ENCODE peak calls at places on chromosomes 7 and 10, in five cellular contexts. B is A549, T is K562, S is HepG2, N is H1. E is an unnamed sample.

GRCh38 chr10:11443468-11444147 is 167.8 kb downstream of the USP6NL start:
- DNase-seq in T (peak; percentile 25), N (peak; percentile 40), S (no peak), B (no peak), E (no peak)

GRCh38 chr10:130824230-130825014 is 487.1 kb downstream of the TCERG1L start:
- DNase-seq in S (no peak), B (no peak), T (no peak), N (no peak), E (no peak)

GRCh38 chr7:2640858-2641257 is 9.1 kb downstream of the TTYH3 start:
- DNase-seq in B (no peak), T (no peak), N (peak; percentile 64), S (no peak), E (no peak)

GRCh38 chr10:129954916-129955315 is 9.2 kb downstream of the EBF3 start:
- DNase-seq in S (no peak), T (no peak), B (no peak), N (no peak), E (no peak)

GRCh38 chr7:35905555-35905954 is 104.7 kb downstream of the SEPTIN7 start:
- DNase-seq in N (no peak), B (no peak), T (no peak), S (no peak), E (no peak)

GRCh38 chr7:25431956-25432355 is 203.7 kb upstream of the NPVF start:
- DNase-seq in T (no peak), B (no peak), N (no peak), S (no peak), E (no peak)

GRCh38 chr7:139603896-139604295 is 80.4 kb downstream of the CLEC2L start:
- DNase-seq in B (no peak), N (no peak), S (no peak), T (no peak), E (no peak)

GRCh38 chr10:127458171-127458810 is 90.8 kb upstream of the NPS start:
- DNase-seq in B (no peak), S (no peak), N (no peak), T (no peak), E (no peak)

GRCh38 chr10:99329238-99329890 is at the start of gene CNNM1:
- DNase-seq in B (peak; percentile 77), T (no peak), S (no peak), N (peak; percentile 74), E (no peak)

GRCh38 chr7:102991540-102992214 is 78.9 kb downstream of the LRRC17 start:
- DNase-seq in T (peak; percentile 84), S (peak; percentile 71), N (no peak), B (peak; percentile 92), E (no peak)

GRCh38 chr7:104272767-104273384 is 55.5 kb upstream of the LHFPL3 start:
- DNase-seq in N (no peak), T (no peak), B (peak; percentile 41), S (peak; percentile 36), E (no peak)

GRCh38 chr7:43880596-43880995 is 11.3 kb upstream of the MRPS24 start:
- DNase-seq in N (no peak), T (no peak), S (no peak), B (no peak), E (no peak)

DNA sequence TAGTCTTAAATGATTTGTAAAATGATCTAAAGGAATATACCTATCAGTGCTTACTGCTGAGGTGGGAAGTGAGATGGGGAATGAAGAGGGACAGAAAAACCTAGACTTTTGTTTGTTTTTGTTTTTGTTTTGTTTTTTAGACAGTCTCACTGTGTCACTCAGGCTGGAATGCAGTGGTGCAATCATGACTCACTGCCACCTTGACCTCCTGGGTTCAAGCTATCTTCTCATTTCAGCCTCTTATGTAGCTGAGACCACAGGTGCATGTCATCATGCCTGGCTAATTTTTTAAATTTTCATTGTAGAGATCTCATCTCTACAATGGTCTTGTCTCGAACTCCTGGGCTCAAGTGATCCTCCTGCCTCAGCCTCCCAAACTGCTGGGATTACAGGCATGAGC is 116.4 kb upstream of the SEM1 start:
- DNase-seq in T (no peak), S (peak; percentile 19), N (no peak), B (no peak), E (no peak)
- TF ChIP-seq HDAC2 in T (no peak), S (no peak), N (no peak), B (no peak), E (no peak)

GRCh38 chr7:112763996-112764395 is 26.2 kb downstream of the TMEM168 start:
- DNase-seq in S (no peak), T (no peak), B (no peak), N (no peak), E (no peak)

GRCh38 chr7:112757337-112757736 is 32.9 kb downstream of the TMEM168 start:
- DNase-seq in N (no peak), B (no peak), S (no peak), T (no peak), E (no peak)

GRCh38 chr7:112765105-112765504 is 25.1 kb downstream of the TMEM168 start:
- DNase-seq in S (no peak), B (no peak), N (no peak), T (no peak), E (no peak)

GRCh38 chr7:112763298-112763697 is 26.9 kb downstream of the TMEM168 start:
- DNase-seq in T (no peak), B (no peak), N (no peak), S (no peak), E (no peak)

GRCh38 chr7:112759905-112760304 is 30.3 kb downstream of the TMEM168 start:
- DNase-seq in T (no peak), N (no peak), B (no peak), S (no peak), E (no peak)
- TF ChIP-seq HDAC2 in T (no peak), N (no peak), B (no peak), S (no peak), E (no peak)

GRCh38 chr7:69682518-69682917 is 84.2 kb downstream of the AUTS2 start:
- DNase-seq in S (no peak), T (no peak), N (no peak), B (no peak), E (no peak)
- TF ChIP-seq HDAC2 in S (no peak), T (no peak), N (no peak), B (no peak), E (no peak)

DNA sequence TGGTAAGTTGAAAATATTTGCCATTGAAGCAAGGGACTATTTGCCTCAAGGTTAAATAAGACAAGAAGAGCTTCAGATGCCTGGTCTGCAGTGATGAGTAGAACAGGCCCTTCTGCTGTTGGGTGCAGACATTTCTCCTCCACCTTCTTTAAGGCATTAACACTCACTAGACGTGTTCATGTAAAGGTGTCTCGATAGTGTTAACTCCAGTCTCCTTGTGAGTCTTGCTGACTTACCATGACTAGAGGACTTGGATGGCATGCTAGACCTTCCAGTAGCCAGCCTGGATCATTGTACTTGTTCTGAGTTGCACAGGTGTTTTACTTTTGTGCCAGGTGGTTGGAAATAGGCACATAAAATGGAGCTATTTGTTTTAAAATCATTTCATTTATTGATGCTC is 15.4 kb upstream of the AKR1C3 start:
- DNase-seq in T (peak; percentile 70), B (peak; percentile 87), S (no peak), N (no peak), E (no peak)
- TF ChIP-seq HDAC2 in T (peak; percentile 50), B (no peak), S (no peak), N (no peak), E (no peak)

GRCh38 chr7:137302075-137302474 is 41.5 kb downstream of the PTN start:
- DNase-seq in N (no peak), B (no peak), S (no peak), T (no peak), E (no peak)

GRCh38 chr7:137297551-137298463 is 45.7 kb downstream of the PTN start:
- DNase-seq in T (no peak), B (no peak), N (no peak), S (no peak), E (no peak)

GRCh38 chr7:137295925-137296324 is 47.6 kb downstream of the PTN start:
- DNase-seq in N (no peak), T (no peak), B (no peak), S (no peak), E (no peak)

GRCh38 chr7:137298464-137298794 is 45.1 kb downstream of the PTN start:
- DNase-seq in T (no peak), B (no peak), N (no peak), S (no peak), E (no peak)

GRCh38 chr7:137296551-137296950 is 47.0 kb downstream of the PTN start:
- DNase-seq in S (no peak), B (no peak), N (no peak), T (no peak), E (no peak)
- TF ChIP-seq HDAC2 in S (no peak), B (no peak), N (no peak), T (no peak), E (no peak)

GRCh38 chr10:102651455-102652169 is 7.3 kb downstream of the TRIM8 start:
- DNase-seq in S (no peak), B (no peak), T (no peak), N (no peak), E (no peak)
- TF ChIP-seq HDAC2 in S (no peak), B (no peak), T (no peak), N (no peak), E (no peak)

DNA sequence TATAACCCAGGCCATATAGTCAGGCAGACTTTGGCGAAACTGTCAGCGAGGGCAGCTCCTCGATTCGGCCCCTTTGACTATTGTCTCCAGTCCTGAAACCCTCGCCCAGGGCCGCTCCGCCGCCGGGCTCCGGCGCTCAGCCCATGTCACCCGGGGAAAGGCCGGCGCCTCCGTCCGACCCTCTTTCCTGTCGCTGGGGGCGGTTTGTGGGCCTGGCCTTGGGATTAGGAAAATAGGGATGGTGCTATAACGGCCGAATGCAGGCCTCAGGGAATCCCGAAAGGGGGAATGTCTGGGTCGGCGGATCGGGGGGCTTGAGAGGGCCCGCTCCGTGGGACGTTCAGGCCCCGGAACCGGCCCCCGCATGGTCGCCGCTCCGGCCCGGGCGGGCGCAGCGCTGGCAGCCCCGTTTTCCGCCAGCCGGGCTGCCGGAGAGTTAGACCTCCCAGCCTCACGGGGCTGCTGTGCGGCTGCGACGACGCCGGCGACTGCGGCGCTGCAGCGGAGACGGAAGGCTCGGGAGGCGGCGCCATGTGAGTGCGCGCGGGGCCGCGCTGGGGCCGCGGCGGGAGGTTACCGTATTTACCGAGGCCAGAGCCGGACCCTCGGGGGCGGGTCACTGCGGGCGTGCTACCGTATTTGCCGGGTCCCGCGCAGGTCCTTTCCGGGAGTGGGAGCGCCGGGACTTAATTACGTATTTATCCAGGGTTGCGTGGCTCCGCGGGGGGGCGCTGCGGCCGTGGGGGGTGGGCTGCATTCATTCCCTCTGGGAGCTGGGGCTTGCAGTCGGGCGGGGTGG is 25.9 kb downstream of the ZNF775 start:
- DNase-seq in S (peak; percentile 75), N (peak; percentile 88), B (peak; percentile 88), T (peak; percentile 96), E (no peak)
- TF ChIP-seq HDAC2 in S (peak; percentile 54), N (peak; percentile 79), B (no peak), T (peak; percentile 27), E (no peak)

GRCh38 chr7:11224535-11224934 is 250.9 kb downstream of the PHF14 start:
- DNase-seq in N (no peak), S (no peak), B (no peak), T (no peak), E (no peak)

GRCh38 chr7:11232462-11232861 is 258.8 kb downstream of the PHF14 start:
- DNase-seq in S (no peak), B (no peak), T (no peak), N (no peak), E (no peak)

GRCh38 chr7:11231190-11231589 is 257.5 kb downstream of the PHF14 start:
- DNase-seq in N (no peak), S (no peak), T (no peak), B (no peak), E (no peak)

GRCh38 chr7:11233871-11234270 is 260.2 kb downstream of the PHF14 start:
- DNase-seq in T (no peak), B (no peak), S (no peak), N (no peak), E (no peak)

GRCh38 chr7:11228515-11228914 is 254.8 kb downstream of the PHF14 start:
- DNase-seq in T (no peak), S (no peak), N (no peak), B (no peak), E (no peak)
- TF ChIP-seq HDAC2 in T (no peak), S (no peak), N (no peak), B (no peak), E (no peak)

E was measured in GM12878.